ENCODE peak calls at places on chromosomes 16 and 17, in eight cellular contexts. One of them, this sample, is unnamed.

GRCh38 chr17:49180303-49180702 is 30.1 kb downstream of the GNGT2 start:
- ATAC-seq in body of pancreas: peak
- ATAC-seq in A549: peak
- ATAC-seq in IMR-90: peak
- ATAC-seq in heart left ventricle: peak
- ATAC-seq in HepG2: peak
- ATAC-seq in right lobe of liver: peak
- ATAC-seq in GM12878: peak
- ATAC-seq in this sample: no peak

GRCh38 chr17:75343007-75343406 is 53.8 kb upstream of the SLC25A19 start:
- ATAC-seq in body of pancreas: no peak
- ATAC-seq in A549: no peak
- ATAC-seq in IMR-90: no peak
- ATAC-seq in heart left ventricle: peak
- ATAC-seq in HepG2: no peak
- ATAC-seq in right lobe of liver: no peak
- ATAC-seq in GM12878: no peak
- ATAC-seq in this sample: no peak

GRCh38 chr16:1097156-1097555 is 1.1 kb upstream of the C1QTNF8 start:
- ATAC-seq in body of pancreas: no peak
- ATAC-seq in A549: no peak
- ATAC-seq in IMR-90: no peak
- ATAC-seq in heart left ventricle: peak
- ATAC-seq in HepG2: no peak
- ATAC-seq in right lobe of liver: no peak
- ATAC-seq in GM12878: no peak
- ATAC-seq in this sample: no peak

GRCh38 chr16:19223235-19223847 is 55.3 kb downstream of the SYT17 start:
- ATAC-seq in body of pancreas: no peak
- ATAC-seq in A549: no peak
- ATAC-seq in IMR-90: no peak
- ATAC-seq in heart left ventricle: no peak
- ATAC-seq in HepG2: no peak
- ATAC-seq in right lobe of liver: peak
- ATAC-seq in GM12878: no peak
- ATAC-seq in this sample: no peak

GRCh38 chr16:53921042-53921441 is 217.1 kb downstream of the FTO start:
- ATAC-seq in body of pancreas: no peak
- ATAC-seq in A549: no peak
- ATAC-seq in IMR-90: no peak
- ATAC-seq in heart left ventricle: no peak
- ATAC-seq in HepG2: no peak
- ATAC-seq in right lobe of liver: no peak
- ATAC-seq in GM12878: no peak
- ATAC-seq in this sample: no peak

GRCh38 chr17:46768540-46768870 is 50.0 kb downstream of the WNT3 start:
- ATAC-seq in body of pancreas: no peak
- ATAC-seq in A549: no peak
- ATAC-seq in IMR-90: no peak
- ATAC-seq in heart left ventricle: no peak
- ATAC-seq in HepG2: no peak
- ATAC-seq in right lobe of liver: no peak
- ATAC-seq in GM12878: no peak
- ATAC-seq in this sample: no peak

GRCh38 chr16:31093132-31093703 is 1.4 kb downstream of the VKORC1 start:
- ATAC-seq in body of pancreas: no peak
- ATAC-seq in A549: no peak
- ATAC-seq in IMR-90: no peak
- ATAC-seq in heart left ventricle: no peak
- ATAC-seq in HepG2: peak
- ATAC-seq in right lobe of liver: peak
- ATAC-seq in GM12878: peak
- ATAC-seq in this sample: no peak

GRCh38 chr17:73267648-73268537 is 6.2 kb upstream of the CPSF4L start:
- ATAC-seq in body of pancreas: peak
- ATAC-seq in A549: peak
- ATAC-seq in IMR-90: no peak
- ATAC-seq in heart left ventricle: no peak
- ATAC-seq in HepG2: peak
- ATAC-seq in right lobe of liver: no peak
- ATAC-seq in GM12878: no peak
- ATAC-seq in this sample: no peak

GRCh38 chr16:80570106-80570478 is 29.3 kb downstream of the DYNLRB2 start:
- ATAC-seq in body of pancreas: no peak
- ATAC-seq in A549: no peak
- ATAC-seq in IMR-90: no peak
- ATAC-seq in heart left ventricle: no peak
- ATAC-seq in HepG2: no peak
- ATAC-seq in right lobe of liver: peak
- ATAC-seq in GM12878: no peak
- ATAC-seq in this sample: no peak

GRCh38 chr16:22621571-22622148 is 111.0 kb downstream of the NPIPB5 start:
- ATAC-seq in body of pancreas: no peak
- ATAC-seq in A549: no peak
- ATAC-seq in IMR-90: no peak
- ATAC-seq in heart left ventricle: no peak
- ATAC-seq in HepG2: no peak
- ATAC-seq in right lobe of liver: no peak
- ATAC-seq in GM12878: no peak
- ATAC-seq in this sample: no peak

GRCh38 chr17:39325528-39326240 is 75.7 kb downstream of the FBXL20 start:
- ATAC-seq in body of pancreas: no peak
- ATAC-seq in A549: no peak
- ATAC-seq in IMR-90: no peak
- ATAC-seq in heart left ventricle: peak
- ATAC-seq in HepG2: peak
- ATAC-seq in right lobe of liver: peak
- ATAC-seq in GM12878: no peak
- ATAC-seq in this sample: no peak

GRCh38 chr16:51151951-51152663 is 1.0 kb upstream of the SALL1 start:
- ATAC-seq in body of pancreas: peak
- ATAC-seq in A549: peak
- ATAC-seq in IMR-90: peak
- ATAC-seq in heart left ventricle: peak
- ATAC-seq in HepG2: peak
- ATAC-seq in right lobe of liver: peak
- ATAC-seq in GM12878: no peak
- ATAC-seq in this sample: peak

GRCh38 chr17:17511971-17512858 is 16.0 kb upstream of the RASD1 start:
- ATAC-seq in body of pancreas: no peak
- ATAC-seq in A549: peak
- ATAC-seq in IMR-90: peak
- ATAC-seq in heart left ventricle: no peak
- ATAC-seq in HepG2: no peak
- ATAC-seq in right lobe of liver: no peak
- ATAC-seq in GM12878: no peak
- ATAC-seq in this sample: peak

DNA sequence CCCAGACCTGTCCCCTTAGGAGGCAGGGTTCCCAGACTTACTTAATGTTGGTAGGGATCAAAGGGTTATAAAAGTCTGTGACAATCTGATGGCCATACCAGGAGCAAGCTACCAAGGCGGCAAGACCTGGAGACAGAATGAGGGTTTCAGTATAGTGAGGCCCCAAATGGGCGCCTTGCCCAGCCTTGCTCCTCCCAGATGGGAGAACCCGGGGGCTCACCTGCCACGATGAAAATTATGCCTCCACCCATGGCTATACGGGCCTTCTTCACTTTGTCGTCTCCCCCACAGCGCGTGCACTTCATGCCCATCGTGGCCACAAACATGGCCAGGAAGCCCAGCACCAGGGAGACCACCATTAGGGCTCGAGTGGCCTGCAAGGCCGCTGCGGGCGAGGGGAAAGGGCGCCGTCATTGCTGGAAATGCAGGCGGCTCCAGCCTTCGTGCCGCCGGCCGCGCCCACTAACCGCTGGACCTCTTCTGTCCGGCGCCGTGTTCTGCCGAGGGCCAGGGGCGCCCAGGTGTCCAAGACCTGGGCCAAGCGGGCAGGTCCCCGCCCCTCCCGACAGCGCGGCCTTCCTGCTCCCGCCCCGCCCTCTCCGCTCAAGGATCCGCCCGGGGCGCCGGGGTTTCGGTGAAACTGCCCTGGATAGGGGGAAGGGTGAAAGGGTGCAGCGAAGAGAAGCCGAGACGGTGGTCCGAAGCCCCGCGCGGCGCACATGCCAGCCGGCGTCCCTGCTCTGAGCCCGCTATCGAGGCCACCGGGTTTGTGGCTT is 1.5 kb downstream of the CLDN7 start:
- ATAC-seq in body of pancreas: peak
- ATAC-seq in A549: peak
- ATAC-seq in IMR-90: peak
- ATAC-seq in heart left ventricle: peak
- ATAC-seq in HepG2: no peak
- ATAC-seq in right lobe of liver: peak
- ATAC-seq in GM12878: peak
- ATAC-seq in this sample: peak
- TF ChIP-seq POLR2A in body of pancreas: peak
- TF ChIP-seq POLR2A in A549: no peak
- TF ChIP-seq POLR2A in IMR-90: no peak
- TF ChIP-seq POLR2A in heart left ventricle: no peak
- TF ChIP-seq POLR2A in HepG2: no peak
- TF ChIP-seq POLR2A in right lobe of liver: peak
- TF ChIP-seq POLR2A in GM12878: peak
- TF ChIP-seq POLR2A in this sample: no peak

DNA sequence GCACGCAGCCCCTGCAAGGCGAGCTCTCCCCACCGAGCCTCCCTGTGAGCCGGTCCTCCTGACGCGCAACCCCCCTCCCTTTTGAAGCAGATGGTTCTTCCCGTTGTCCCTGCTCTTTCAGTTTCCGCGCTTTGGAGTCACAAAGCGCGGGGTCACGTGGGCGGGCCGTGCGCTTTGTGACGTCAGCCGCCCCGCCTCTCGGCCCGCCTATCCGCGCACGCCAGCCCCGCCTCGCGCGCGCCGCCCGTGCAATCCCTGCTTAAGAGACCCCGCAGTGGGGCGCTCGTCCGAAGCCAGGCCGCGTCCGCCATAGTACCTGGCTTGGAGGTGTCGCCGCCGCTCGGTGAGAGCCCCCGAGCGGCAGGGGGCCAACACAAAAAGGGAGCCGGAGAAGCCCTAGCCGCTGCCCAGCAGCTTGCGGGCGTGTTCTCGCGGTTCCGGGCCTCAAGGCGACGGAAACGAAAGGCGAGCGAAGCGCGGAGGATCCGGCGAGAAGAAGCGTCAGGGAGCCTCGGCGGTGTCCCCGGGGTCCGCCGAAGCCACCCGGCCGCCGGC is at the start of gene RBBP6:
- ATAC-seq in body of pancreas: peak
- ATAC-seq in A549: peak
- ATAC-seq in IMR-90: peak
- ATAC-seq in heart left ventricle: peak
- ATAC-seq in HepG2: peak
- ATAC-seq in right lobe of liver: peak
- ATAC-seq in GM12878: peak
- ATAC-seq in this sample: peak
- TF ChIP-seq CTCF in body of pancreas: peak
- TF ChIP-seq CTCF in A549: peak
- TF ChIP-seq CTCF in IMR-90: peak
- TF ChIP-seq CTCF in heart left ventricle: peak
- TF ChIP-seq CTCF in HepG2: peak
- TF ChIP-seq CTCF in right lobe of liver: no peak
- TF ChIP-seq CTCF in GM12878: peak
- TF ChIP-seq CTCF in this sample: peak

GRCh38 chr16:8853150-8853549 is 15.7 kb downstream of the CARHSP1 start:
- ATAC-seq in body of pancreas: no peak
- ATAC-seq in A549: no peak
- ATAC-seq in IMR-90: no peak
- ATAC-seq in heart left ventricle: peak
- ATAC-seq in HepG2: no peak
- ATAC-seq in right lobe of liver: no peak
- ATAC-seq in GM12878: no peak
- ATAC-seq in this sample: no peak

GRCh38 chr16:8854298-8854948 is 14.4 kb downstream of the CARHSP1 start:
- ATAC-seq in body of pancreas: no peak
- ATAC-seq in A549: no peak
- ATAC-seq in IMR-90: no peak
- ATAC-seq in heart left ventricle: no peak
- ATAC-seq in HepG2: no peak
- ATAC-seq in right lobe of liver: no peak
- ATAC-seq in GM12878: no peak
- ATAC-seq in this sample: no peak

GRCh38 chr16:8852534-8852933 is 16.3 kb downstream of the CARHSP1 start:
- ATAC-seq in body of pancreas: no peak
- ATAC-seq in A549: no peak
- ATAC-seq in IMR-90: no peak
- ATAC-seq in heart left ventricle: no peak
- ATAC-seq in HepG2: no peak
- ATAC-seq in right lobe of liver: no peak
- ATAC-seq in GM12878: no peak
- ATAC-seq in this sample: no peak

GRCh38 chr16:8855051-8855786 is 13.6 kb downstream of the CARHSP1 start:
- ATAC-seq in body of pancreas: no peak
- ATAC-seq in A549: no peak
- ATAC-seq in IMR-90: no peak
- ATAC-seq in heart left ventricle: no peak
- ATAC-seq in HepG2: no peak
- ATAC-seq in right lobe of liver: no peak
- ATAC-seq in GM12878: peak
- ATAC-seq in this sample: no peak

GRCh38 chr16:8853611-8854010 is 15.2 kb downstream of the CARHSP1 start:
- ATAC-seq in body of pancreas: no peak
- ATAC-seq in A549: no peak
- ATAC-seq in IMR-90: no peak
- ATAC-seq in heart left ventricle: no peak
- ATAC-seq in HepG2: no peak
- ATAC-seq in right lobe of liver: no peak
- ATAC-seq in GM12878: no peak
- ATAC-seq in this sample: no peak
- TF ChIP-seq POLR2A in body of pancreas: no peak
- TF ChIP-seq POLR2A in A549: no peak
- TF ChIP-seq POLR2A in IMR-90: no peak
- TF ChIP-seq POLR2A in heart left ventricle: no peak
- TF ChIP-seq POLR2A in HepG2: no peak
- TF ChIP-seq POLR2A in right lobe of liver: no peak
- TF ChIP-seq POLR2A in GM12878: no peak
- TF ChIP-seq POLR2A in this sample: no peak

DNA sequence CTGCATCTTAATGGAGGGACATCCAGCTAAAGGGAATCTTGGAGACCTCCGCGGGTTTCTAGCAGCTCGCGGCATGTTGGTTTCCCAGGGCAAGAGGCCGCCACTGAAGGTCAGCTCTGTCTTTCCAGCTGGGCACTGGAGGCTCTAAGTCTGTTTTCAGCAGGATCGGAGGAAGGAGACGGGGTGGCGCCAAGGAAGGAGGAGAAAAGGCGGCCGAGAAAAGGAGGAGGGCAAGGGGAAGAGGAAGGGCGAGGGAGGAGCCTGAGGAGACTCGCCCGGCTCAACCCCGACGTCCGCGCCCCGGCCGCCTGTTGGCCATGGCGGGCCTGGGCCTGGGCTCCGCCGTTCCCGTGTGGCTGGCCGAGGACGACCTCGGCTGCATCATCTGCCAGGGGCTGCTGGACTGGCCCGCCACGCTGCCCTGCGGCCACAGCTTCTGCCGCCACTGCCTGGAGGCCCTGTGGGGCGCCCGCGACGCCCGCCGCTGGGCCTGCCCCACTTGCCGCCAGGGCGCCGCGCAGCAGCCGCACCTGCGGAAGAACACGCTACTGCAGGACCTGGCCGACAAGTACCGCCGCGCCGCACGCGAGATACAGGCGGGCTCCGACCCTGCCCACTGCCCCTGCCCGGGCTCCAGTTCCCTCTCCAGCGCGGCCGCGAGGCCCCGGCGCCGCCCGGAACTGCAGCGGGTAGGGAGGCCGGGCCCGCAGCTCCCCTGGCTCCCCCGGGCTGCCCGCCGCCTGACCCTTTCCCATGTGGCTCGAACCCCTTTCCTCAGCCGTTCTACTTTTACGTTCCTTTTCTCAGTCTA is at the start of gene RNF135:
- ATAC-seq in body of pancreas: peak
- ATAC-seq in A549: peak
- ATAC-seq in IMR-90: peak
- ATAC-seq in heart left ventricle: peak
- ATAC-seq in HepG2: no peak
- ATAC-seq in right lobe of liver: peak
- ATAC-seq in GM12878: peak
- ATAC-seq in this sample: peak
- TF ChIP-seq CTCF in body of pancreas: peak
- TF ChIP-seq CTCF in A549: no peak
- TF ChIP-seq CTCF in IMR-90: peak
- TF ChIP-seq CTCF in heart left ventricle: no peak
- TF ChIP-seq CTCF in HepG2: no peak
- TF ChIP-seq CTCF in right lobe of liver: peak
- TF ChIP-seq CTCF in GM12878: peak
- TF ChIP-seq CTCF in this sample: peak